ENCODE peak calls at places on chromosome 3, in ten cellular contexts. One of them, this sample, is unnamed.

GRCh38 chr3:5019411-5020261 is 40.4 kb downstream of the BHLHE40 start:
- ATAC-seq in omental fat pad: no peak
- ATAC-seq in memory B cell: no peak
- ATAC-seq in stimulated activated naive CD8-positive, alpha-beta T cell treated with anti-CD3 and anti-CD28 coated beads, Interleukin-15, Interleukin-2, amounts not matched to agents 100 U/mL and 50 U/mL, for 24 hours: peak
- ATAC-seq in T-cell: peak
- ATAC-seq in SK-N-SH treated with all-trans-retinoic acid at 6 μM for 48 hours: no peak
- ATAC-seq in naive thymus-derived CD8-positive, alpha-beta T cell: peak
- ATAC-seq in heart left ventricle: no peak
- ATAC-seq in activated CD4-positive, alpha-beta T cell treated with anti-CD3 and anti-CD28 coated beads for 36 hours: peak
- ATAC-seq in activated CD8-positive, alpha-beta T cell treated with anti-CD3 and anti-CD28 coated beads for 36 hours: peak
- ATAC-seq in this sample: peak

GRCh38 chr3:3998140-3998977 is 199.1 kb downstream of the LRRN1 start:
- ATAC-seq in omental fat pad: no peak
- ATAC-seq in memory B cell: peak
- ATAC-seq in stimulated activated naive CD8-positive, alpha-beta T cell treated with anti-CD3 and anti-CD28 coated beads, Interleukin-15, Interleukin-2, amounts not matched to agents 100 U/mL and 50 U/mL, for 24 hours: no peak
- ATAC-seq in T-cell: peak
- ATAC-seq in SK-N-SH treated with all-trans-retinoic acid at 6 μM for 48 hours: no peak
- ATAC-seq in naive thymus-derived CD8-positive, alpha-beta T cell: no peak
- ATAC-seq in heart left ventricle: no peak
- ATAC-seq in activated CD4-positive, alpha-beta T cell treated with anti-CD3 and anti-CD28 coated beads for 36 hours: peak
- ATAC-seq in activated CD8-positive, alpha-beta T cell treated with anti-CD3 and anti-CD28 coated beads for 36 hours: peak
- ATAC-seq in this sample: no peak

GRCh38 chr3:31170932-31171670 is 276.6 kb upstream of the GADL1 start:
- ATAC-seq in omental fat pad: no peak
- ATAC-seq in memory B cell: no peak
- ATAC-seq in stimulated activated naive CD8-positive, alpha-beta T cell treated with anti-CD3 and anti-CD28 coated beads, Interleukin-15, Interleukin-2, amounts not matched to agents 100 U/mL and 50 U/mL, for 24 hours: no peak
- ATAC-seq in T-cell: no peak
- ATAC-seq in SK-N-SH treated with all-trans-retinoic acid at 6 μM for 48 hours: peak
- ATAC-seq in naive thymus-derived CD8-positive, alpha-beta T cell: no peak
- ATAC-seq in heart left ventricle: peak
- ATAC-seq in activated CD4-positive, alpha-beta T cell treated with anti-CD3 and anti-CD28 coated beads for 36 hours: no peak
- ATAC-seq in activated CD8-positive, alpha-beta T cell treated with anti-CD3 and anti-CD28 coated beads for 36 hours: no peak
- ATAC-seq in this sample: no peak

GRCh38 chr3:66615643-66616301 is 115.0 kb upstream of the LRIG1 start:
- ATAC-seq in omental fat pad: no peak
- ATAC-seq in memory B cell: no peak
- ATAC-seq in stimulated activated naive CD8-positive, alpha-beta T cell treated with anti-CD3 and anti-CD28 coated beads, Interleukin-15, Interleukin-2, amounts not matched to agents 100 U/mL and 50 U/mL, for 24 hours: no peak
- ATAC-seq in T-cell: peak
- ATAC-seq in SK-N-SH treated with all-trans-retinoic acid at 6 μM for 48 hours: no peak
- ATAC-seq in naive thymus-derived CD8-positive, alpha-beta T cell: no peak
- ATAC-seq in heart left ventricle: peak
- ATAC-seq in activated CD4-positive, alpha-beta T cell treated with anti-CD3 and anti-CD28 coated beads for 36 hours: no peak
- ATAC-seq in activated CD8-positive, alpha-beta T cell treated with anti-CD3 and anti-CD28 coated beads for 36 hours: no peak
- ATAC-seq in this sample: no peak

GRCh38 chr3:187986514-187986934 is 167.4 kb upstream of the LPP start:
- ATAC-seq in omental fat pad: peak
- ATAC-seq in memory B cell: no peak
- ATAC-seq in stimulated activated naive CD8-positive, alpha-beta T cell treated with anti-CD3 and anti-CD28 coated beads, Interleukin-15, Interleukin-2, amounts not matched to agents 100 U/mL and 50 U/mL, for 24 hours: peak
- ATAC-seq in T-cell: peak
- ATAC-seq in SK-N-SH treated with all-trans-retinoic acid at 6 μM for 48 hours: peak
- ATAC-seq in naive thymus-derived CD8-positive, alpha-beta T cell: no peak
- ATAC-seq in heart left ventricle: peak
- ATAC-seq in activated CD4-positive, alpha-beta T cell treated with anti-CD3 and anti-CD28 coated beads for 36 hours: peak
- ATAC-seq in activated CD8-positive, alpha-beta T cell treated with anti-CD3 and anti-CD28 coated beads for 36 hours: peak
- ATAC-seq in this sample: peak

GRCh38 chr3:99700637-99701268 is 62.4 kb downstream of the COL8A1 start:
- ATAC-seq in omental fat pad: peak
- ATAC-seq in memory B cell: no peak
- ATAC-seq in stimulated activated naive CD8-positive, alpha-beta T cell treated with anti-CD3 and anti-CD28 coated beads, Interleukin-15, Interleukin-2, amounts not matched to agents 100 U/mL and 50 U/mL, for 24 hours: no peak
- ATAC-seq in T-cell: no peak
- ATAC-seq in SK-N-SH treated with all-trans-retinoic acid at 6 μM for 48 hours: no peak
- ATAC-seq in naive thymus-derived CD8-positive, alpha-beta T cell: no peak
- ATAC-seq in heart left ventricle: peak
- ATAC-seq in activated CD4-positive, alpha-beta T cell treated with anti-CD3 and anti-CD28 coated beads for 36 hours: no peak
- ATAC-seq in activated CD8-positive, alpha-beta T cell treated with anti-CD3 and anti-CD28 coated beads for 36 hours: no peak
- ATAC-seq in this sample: peak

GRCh38 chr3:146044046-146044445 is 116.9 kb downstream of the PLOD2 start:
- ATAC-seq in omental fat pad: no peak
- ATAC-seq in memory B cell: no peak
- ATAC-seq in stimulated activated naive CD8-positive, alpha-beta T cell treated with anti-CD3 and anti-CD28 coated beads, Interleukin-15, Interleukin-2, amounts not matched to agents 100 U/mL and 50 U/mL, for 24 hours: no peak
- ATAC-seq in T-cell: no peak
- ATAC-seq in SK-N-SH treated with all-trans-retinoic acid at 6 μM for 48 hours: no peak
- ATAC-seq in naive thymus-derived CD8-positive, alpha-beta T cell: no peak
- ATAC-seq in heart left ventricle: no peak
- ATAC-seq in activated CD4-positive, alpha-beta T cell treated with anti-CD3 and anti-CD28 coated beads for 36 hours: no peak
- ATAC-seq in activated CD8-positive, alpha-beta T cell treated with anti-CD3 and anti-CD28 coated beads for 36 hours: no peak
- ATAC-seq in this sample: no peak

GRCh38 chr3:177196473-177197040 is 725 bp downstream of the TBL1XR1 start:
- ATAC-seq in omental fat pad: peak
- ATAC-seq in memory B cell: peak
- ATAC-seq in stimulated activated naive CD8-positive, alpha-beta T cell treated with anti-CD3 and anti-CD28 coated beads, Interleukin-15, Interleukin-2, amounts not matched to agents 100 U/mL and 50 U/mL, for 24 hours: no peak
- ATAC-seq in T-cell: peak
- ATAC-seq in SK-N-SH treated with all-trans-retinoic acid at 6 μM for 48 hours: peak
- ATAC-seq in naive thymus-derived CD8-positive, alpha-beta T cell: peak
- ATAC-seq in heart left ventricle: no peak
- ATAC-seq in activated CD4-positive, alpha-beta T cell treated with anti-CD3 and anti-CD28 coated beads for 36 hours: peak
- ATAC-seq in activated CD8-positive, alpha-beta T cell treated with anti-CD3 and anti-CD28 coated beads for 36 hours: peak
- ATAC-seq in this sample: no peak

GRCh38 chr3:123620338-123620737 is 35.5 kb upstream of the HACD2 start:
- ATAC-seq in omental fat pad: no peak
- ATAC-seq in memory B cell: no peak
- ATAC-seq in stimulated activated naive CD8-positive, alpha-beta T cell treated with anti-CD3 and anti-CD28 coated beads, Interleukin-15, Interleukin-2, amounts not matched to agents 100 U/mL and 50 U/mL, for 24 hours: no peak
- ATAC-seq in T-cell: no peak
- ATAC-seq in SK-N-SH treated with all-trans-retinoic acid at 6 μM for 48 hours: no peak
- ATAC-seq in naive thymus-derived CD8-positive, alpha-beta T cell: no peak
- ATAC-seq in heart left ventricle: no peak
- ATAC-seq in activated CD4-positive, alpha-beta T cell treated with anti-CD3 and anti-CD28 coated beads for 36 hours: no peak
- ATAC-seq in activated CD8-positive, alpha-beta T cell treated with anti-CD3 and anti-CD28 coated beads for 36 hours: no peak
- ATAC-seq in this sample: no peak

GRCh38 chr3:89221913-89222312 is 114.5 kb downstream of the EPHA3 start:
- ATAC-seq in omental fat pad: no peak
- ATAC-seq in memory B cell: no peak
- ATAC-seq in stimulated activated naive CD8-positive, alpha-beta T cell treated with anti-CD3 and anti-CD28 coated beads, Interleukin-15, Interleukin-2, amounts not matched to agents 100 U/mL and 50 U/mL, for 24 hours: no peak
- ATAC-seq in T-cell: no peak
- ATAC-seq in SK-N-SH treated with all-trans-retinoic acid at 6 μM for 48 hours: no peak
- ATAC-seq in naive thymus-derived CD8-positive, alpha-beta T cell: no peak
- ATAC-seq in heart left ventricle: no peak
- ATAC-seq in activated CD4-positive, alpha-beta T cell treated with anti-CD3 and anti-CD28 coated beads for 36 hours: no peak
- ATAC-seq in activated CD8-positive, alpha-beta T cell treated with anti-CD3 and anti-CD28 coated beads for 36 hours: no peak
- ATAC-seq in this sample: no peak

GRCh38 chr3:84825817-84826216 is 133.0 kb upstream of the CADM2 start:
- ATAC-seq in omental fat pad: no peak
- ATAC-seq in memory B cell: no peak
- ATAC-seq in stimulated activated naive CD8-positive, alpha-beta T cell treated with anti-CD3 and anti-CD28 coated beads, Interleukin-15, Interleukin-2, amounts not matched to agents 100 U/mL and 50 U/mL, for 24 hours: no peak
- ATAC-seq in T-cell: no peak
- ATAC-seq in SK-N-SH treated with all-trans-retinoic acid at 6 μM for 48 hours: no peak
- ATAC-seq in naive thymus-derived CD8-positive, alpha-beta T cell: no peak
- ATAC-seq in heart left ventricle: no peak
- ATAC-seq in activated CD4-positive, alpha-beta T cell treated with anti-CD3 and anti-CD28 coated beads for 36 hours: no peak
- ATAC-seq in activated CD8-positive, alpha-beta T cell treated with anti-CD3 and anti-CD28 coated beads for 36 hours: no peak
- ATAC-seq in this sample: no peak

GRCh38 chr3:126578702-126579101 is 20.0 kb upstream of the C3orf22 start:
- ATAC-seq in omental fat pad: no peak
- ATAC-seq in memory B cell: no peak
- ATAC-seq in stimulated activated naive CD8-positive, alpha-beta T cell treated with anti-CD3 and anti-CD28 coated beads, Interleukin-15, Interleukin-2, amounts not matched to agents 100 U/mL and 50 U/mL, for 24 hours: no peak
- ATAC-seq in T-cell: no peak
- ATAC-seq in SK-N-SH treated with all-trans-retinoic acid at 6 μM for 48 hours: no peak
- ATAC-seq in naive thymus-derived CD8-positive, alpha-beta T cell: no peak
- ATAC-seq in heart left ventricle: peak
- ATAC-seq in activated CD4-positive, alpha-beta T cell treated with anti-CD3 and anti-CD28 coated beads for 36 hours: no peak
- ATAC-seq in activated CD8-positive, alpha-beta T cell treated with anti-CD3 and anti-CD28 coated beads for 36 hours: no peak
- ATAC-seq in this sample: no peak

GRCh38 chr3:189586941-189587687 is 44.1 kb upstream of the TP63 start:
- ATAC-seq in omental fat pad: no peak
- ATAC-seq in memory B cell: no peak
- ATAC-seq in stimulated activated naive CD8-positive, alpha-beta T cell treated with anti-CD3 and anti-CD28 coated beads, Interleukin-15, Interleukin-2, amounts not matched to agents 100 U/mL and 50 U/mL, for 24 hours: peak
- ATAC-seq in T-cell: no peak
- ATAC-seq in SK-N-SH treated with all-trans-retinoic acid at 6 μM for 48 hours: no peak
- ATAC-seq in naive thymus-derived CD8-positive, alpha-beta T cell: no peak
- ATAC-seq in heart left ventricle: no peak
- ATAC-seq in activated CD4-positive, alpha-beta T cell treated with anti-CD3 and anti-CD28 coated beads for 36 hours: peak
- ATAC-seq in activated CD8-positive, alpha-beta T cell treated with anti-CD3 and anti-CD28 coated beads for 36 hours: peak
- ATAC-seq in this sample: peak

GRCh38 chr3:113222412-113223086 is 11.2 kb downstream of the BOC start:
- ATAC-seq in omental fat pad: no peak
- ATAC-seq in memory B cell: no peak
- ATAC-seq in stimulated activated naive CD8-positive, alpha-beta T cell treated with anti-CD3 and anti-CD28 coated beads, Interleukin-15, Interleukin-2, amounts not matched to agents 100 U/mL and 50 U/mL, for 24 hours: no peak
- ATAC-seq in T-cell: no peak
- ATAC-seq in SK-N-SH treated with all-trans-retinoic acid at 6 μM for 48 hours: no peak
- ATAC-seq in naive thymus-derived CD8-positive, alpha-beta T cell: no peak
- ATAC-seq in heart left ventricle: no peak
- ATAC-seq in activated CD4-positive, alpha-beta T cell treated with anti-CD3 and anti-CD28 coated beads for 36 hours: no peak
- ATAC-seq in activated CD8-positive, alpha-beta T cell treated with anti-CD3 and anti-CD28 coated beads for 36 hours: no peak
- ATAC-seq in this sample: no peak

GRCh38 chr3:150798122-150798618 is 35.2 kb upstream of the SIAH2 start:
- ATAC-seq in omental fat pad: peak
- ATAC-seq in memory B cell: peak
- ATAC-seq in stimulated activated naive CD8-positive, alpha-beta T cell treated with anti-CD3 and anti-CD28 coated beads, Interleukin-15, Interleukin-2, amounts not matched to agents 100 U/mL and 50 U/mL, for 24 hours: peak
- ATAC-seq in T-cell: no peak
- ATAC-seq in SK-N-SH treated with all-trans-retinoic acid at 6 μM for 48 hours: no peak
- ATAC-seq in naive thymus-derived CD8-positive, alpha-beta T cell: no peak
- ATAC-seq in heart left ventricle: no peak
- ATAC-seq in activated CD4-positive, alpha-beta T cell treated with anti-CD3 and anti-CD28 coated beads for 36 hours: no peak
- ATAC-seq in activated CD8-positive, alpha-beta T cell treated with anti-CD3 and anti-CD28 coated beads for 36 hours: no peak
- ATAC-seq in this sample: no peak

GRCh38 chr3:88230638-88231037 is 80.9 kb downstream of the C3orf38 start:
- ATAC-seq in omental fat pad: peak
- ATAC-seq in memory B cell: no peak
- ATAC-seq in stimulated activated naive CD8-positive, alpha-beta T cell treated with anti-CD3 and anti-CD28 coated beads, Interleukin-15, Interleukin-2, amounts not matched to agents 100 U/mL and 50 U/mL, for 24 hours: no peak
- ATAC-seq in T-cell: no peak
- ATAC-seq in SK-N-SH treated with all-trans-retinoic acid at 6 μM for 48 hours: no peak
- ATAC-seq in naive thymus-derived CD8-positive, alpha-beta T cell: no peak
- ATAC-seq in heart left ventricle: no peak
- ATAC-seq in activated CD4-positive, alpha-beta T cell treated with anti-CD3 and anti-CD28 coated beads for 36 hours: no peak
- ATAC-seq in activated CD8-positive, alpha-beta T cell treated with anti-CD3 and anti-CD28 coated beads for 36 hours: no peak
- ATAC-seq in this sample: no peak

GRCh38 chr3:142663865-142664264 is 60.0 kb upstream of the TRPC1 start:
- ATAC-seq in omental fat pad: no peak
- ATAC-seq in memory B cell: no peak
- ATAC-seq in stimulated activated naive CD8-positive, alpha-beta T cell treated with anti-CD3 and anti-CD28 coated beads, Interleukin-15, Interleukin-2, amounts not matched to agents 100 U/mL and 50 U/mL, for 24 hours: no peak
- ATAC-seq in T-cell: no peak
- ATAC-seq in SK-N-SH treated with all-trans-retinoic acid at 6 μM for 48 hours: no peak
- ATAC-seq in naive thymus-derived CD8-positive, alpha-beta T cell: no peak
- ATAC-seq in heart left ventricle: no peak
- ATAC-seq in activated CD4-positive, alpha-beta T cell treated with anti-CD3 and anti-CD28 coated beads for 36 hours: no peak
- ATAC-seq in activated CD8-positive, alpha-beta T cell treated with anti-CD3 and anti-CD28 coated beads for 36 hours: no peak
- ATAC-seq in this sample: no peak

GRCh38 chr3:112445839-112446238 is 53.4 kb downstream of the BTLA start:
- ATAC-seq in omental fat pad: peak
- ATAC-seq in memory B cell: no peak
- ATAC-seq in stimulated activated naive CD8-positive, alpha-beta T cell treated with anti-CD3 and anti-CD28 coated beads, Interleukin-15, Interleukin-2, amounts not matched to agents 100 U/mL and 50 U/mL, for 24 hours: no peak
- ATAC-seq in T-cell: no peak
- ATAC-seq in SK-N-SH treated with all-trans-retinoic acid at 6 μM for 48 hours: no peak
- ATAC-seq in naive thymus-derived CD8-positive, alpha-beta T cell: no peak
- ATAC-seq in heart left ventricle: no peak
- ATAC-seq in activated CD4-positive, alpha-beta T cell treated with anti-CD3 and anti-CD28 coated beads for 36 hours: no peak
- ATAC-seq in activated CD8-positive, alpha-beta T cell treated with anti-CD3 and anti-CD28 coated beads for 36 hours: no peak
- ATAC-seq in this sample: no peak

GRCh38 chr3:27500051-27500450 is 15.9 kb upstream of the SLC4A7 start:
- ATAC-seq in omental fat pad: no peak
- ATAC-seq in memory B cell: no peak
- ATAC-seq in stimulated activated naive CD8-positive, alpha-beta T cell treated with anti-CD3 and anti-CD28 coated beads, Interleukin-15, Interleukin-2, amounts not matched to agents 100 U/mL and 50 U/mL, for 24 hours: no peak
- ATAC-seq in T-cell: no peak
- ATAC-seq in SK-N-SH treated with all-trans-retinoic acid at 6 μM for 48 hours: no peak
- ATAC-seq in naive thymus-derived CD8-positive, alpha-beta T cell: no peak
- ATAC-seq in heart left ventricle: no peak
- ATAC-seq in activated CD4-positive, alpha-beta T cell treated with anti-CD3 and anti-CD28 coated beads for 36 hours: no peak
- ATAC-seq in activated CD8-positive, alpha-beta T cell treated with anti-CD3 and anti-CD28 coated beads for 36 hours: no peak
- ATAC-seq in this sample: no peak

GRCh38 chr3:63900459-63900858 is 11.7 kb downstream of the SCAANT1 start:
- ATAC-seq in omental fat pad: no peak
- ATAC-seq in memory B cell: no peak
- ATAC-seq in stimulated activated naive CD8-positive, alpha-beta T cell treated with anti-CD3 and anti-CD28 coated beads, Interleukin-15, Interleukin-2, amounts not matched to agents 100 U/mL and 50 U/mL, for 24 hours: no peak
- ATAC-seq in T-cell: no peak
- ATAC-seq in SK-N-SH treated with all-trans-retinoic acid at 6 μM for 48 hours: peak
- ATAC-seq in naive thymus-derived CD8-positive, alpha-beta T cell: no peak
- ATAC-seq in heart left ventricle: no peak
- ATAC-seq in activated CD4-positive, alpha-beta T cell treated with anti-CD3 and anti-CD28 coated beads for 36 hours: no peak
- ATAC-seq in activated CD8-positive, alpha-beta T cell treated with anti-CD3 and anti-CD28 coated beads for 36 hours: no peak
- ATAC-seq in this sample: no peak

GRCh38 chr3:108806316-108806715 is 16.3 kb upstream of the TRAT1 start:
- ATAC-seq in omental fat pad: no peak
- ATAC-seq in memory B cell: no peak
- ATAC-seq in stimulated activated naive CD8-positive, alpha-beta T cell treated with anti-CD3 and anti-CD28 coated beads, Interleukin-15, Interleukin-2, amounts not matched to agents 100 U/mL and 50 U/mL, for 24 hours: peak
- ATAC-seq in T-cell: peak
- ATAC-seq in SK-N-SH treated with all-trans-retinoic acid at 6 μM for 48 hours: no peak
- ATAC-seq in naive thymus-derived CD8-positive, alpha-beta T cell: peak
- ATAC-seq in heart left ventricle: no peak
- ATAC-seq in activated CD4-positive, alpha-beta T cell treated with anti-CD3 and anti-CD28 coated beads for 36 hours: peak
- ATAC-seq in activated CD8-positive, alpha-beta T cell treated with anti-CD3 and anti-CD28 coated beads for 36 hours: peak
- ATAC-seq in this sample: peak

GRCh38 chr3:177443469-177443868 is 246.2 kb upstream of the TBL1XR1 start:
- ATAC-seq in omental fat pad: peak
- ATAC-seq in memory B cell: no peak
- ATAC-seq in stimulated activated naive CD8-positive, alpha-beta T cell treated with anti-CD3 and anti-CD28 coated beads, Interleukin-15, Interleukin-2, amounts not matched to agents 100 U/mL and 50 U/mL, for 24 hours: no peak
- ATAC-seq in T-cell: no peak
- ATAC-seq in SK-N-SH treated with all-trans-retinoic acid at 6 μM for 48 hours: peak
- ATAC-seq in naive thymus-derived CD8-positive, alpha-beta T cell: no peak
- ATAC-seq in heart left ventricle: peak
- ATAC-seq in activated CD4-positive, alpha-beta T cell treated with anti-CD3 and anti-CD28 coated beads for 36 hours: no peak
- ATAC-seq in activated CD8-positive, alpha-beta T cell treated with anti-CD3 and anti-CD28 coated beads for 36 hours: no peak
- ATAC-seq in this sample: no peak

GRCh38 chr3:45626096-45626887 is 31.7 kb downstream of the LIMD1 start:
- ATAC-seq in omental fat pad: no peak
- ATAC-seq in memory B cell: no peak
- ATAC-seq in stimulated activated naive CD8-positive, alpha-beta T cell treated with anti-CD3 and anti-CD28 coated beads, Interleukin-15, Interleukin-2, amounts not matched to agents 100 U/mL and 50 U/mL, for 24 hours: no peak
- ATAC-seq in T-cell: no peak
- ATAC-seq in SK-N-SH treated with all-trans-retinoic acid at 6 μM for 48 hours: no peak
- ATAC-seq in naive thymus-derived CD8-positive, alpha-beta T cell: no peak
- ATAC-seq in heart left ventricle: no peak
- ATAC-seq in activated CD4-positive, alpha-beta T cell treated with anti-CD3 and anti-CD28 coated beads for 36 hours: no peak
- ATAC-seq in activated CD8-positive, alpha-beta T cell treated with anti-CD3 and anti-CD28 coated beads for 36 hours: no peak
- ATAC-seq in this sample: no peak

GRCh38 chr3:15726881-15727280 is 70.9 kb downstream of the ANKRD28 start:
- ATAC-seq in omental fat pad: no peak
- ATAC-seq in memory B cell: no peak
- ATAC-seq in stimulated activated naive CD8-positive, alpha-beta T cell treated with anti-CD3 and anti-CD28 coated beads, Interleukin-15, Interleukin-2, amounts not matched to agents 100 U/mL and 50 U/mL, for 24 hours: no peak
- ATAC-seq in T-cell: no peak
- ATAC-seq in SK-N-SH treated with all-trans-retinoic acid at 6 μM for 48 hours: no peak
- ATAC-seq in naive thymus-derived CD8-positive, alpha-beta T cell: no peak
- ATAC-seq in heart left ventricle: no peak
- ATAC-seq in activated CD4-positive, alpha-beta T cell treated with anti-CD3 and anti-CD28 coated beads for 36 hours: no peak
- ATAC-seq in activated CD8-positive, alpha-beta T cell treated with anti-CD3 and anti-CD28 coated beads for 36 hours: no peak
- ATAC-seq in this sample: no peak

GRCh38 chr3:127767126-127767525 is 55.2 kb downstream of the MGLL start:
- ATAC-seq in omental fat pad: no peak
- ATAC-seq in memory B cell: no peak
- ATAC-seq in stimulated activated naive CD8-positive, alpha-beta T cell treated with anti-CD3 and anti-CD28 coated beads, Interleukin-15, Interleukin-2, amounts not matched to agents 100 U/mL and 50 U/mL, for 24 hours: no peak
- ATAC-seq in T-cell: no peak
- ATAC-seq in SK-N-SH treated with all-trans-retinoic acid at 6 μM for 48 hours: no peak
- ATAC-seq in naive thymus-derived CD8-positive, alpha-beta T cell: no peak
- ATAC-seq in heart left ventricle: no peak
- ATAC-seq in activated CD4-positive, alpha-beta T cell treated with anti-CD3 and anti-CD28 coated beads for 36 hours: no peak
- ATAC-seq in activated CD8-positive, alpha-beta T cell treated with anti-CD3 and anti-CD28 coated beads for 36 hours: no peak
- ATAC-seq in this sample: no peak

GRCh38 chr3:12832350-12833225 is 8.8 kb downstream of the RPL32 start:
- ATAC-seq in omental fat pad: no peak
- ATAC-seq in memory B cell: no peak
- ATAC-seq in stimulated activated naive CD8-positive, alpha-beta T cell treated with anti-CD3 and anti-CD28 coated beads, Interleukin-15, Interleukin-2, amounts not matched to agents 100 U/mL and 50 U/mL, for 24 hours: no peak
- ATAC-seq in T-cell: no peak
- ATAC-seq in SK-N-SH treated with all-trans-retinoic acid at 6 μM for 48 hours: peak
- ATAC-seq in naive thymus-derived CD8-positive, alpha-beta T cell: no peak
- ATAC-seq in heart left ventricle: no peak
- ATAC-seq in activated CD4-positive, alpha-beta T cell treated with anti-CD3 and anti-CD28 coated beads for 36 hours: peak
- ATAC-seq in activated CD8-positive, alpha-beta T cell treated with anti-CD3 and anti-CD28 coated beads for 36 hours: no peak
- ATAC-seq in this sample: no peak

GRCh38 chr3:170052398-170052797 is 14.6 kb downstream of the GPR160 start:
- ATAC-seq in omental fat pad: no peak
- ATAC-seq in memory B cell: no peak
- ATAC-seq in stimulated activated naive CD8-positive, alpha-beta T cell treated with anti-CD3 and anti-CD28 coated beads, Interleukin-15, Interleukin-2, amounts not matched to agents 100 U/mL and 50 U/mL, for 24 hours: no peak
- ATAC-seq in T-cell: no peak
- ATAC-seq in SK-N-SH treated with all-trans-retinoic acid at 6 μM for 48 hours: no peak
- ATAC-seq in naive thymus-derived CD8-positive, alpha-beta T cell: no peak
- ATAC-seq in heart left ventricle: no peak
- ATAC-seq in activated CD4-positive, alpha-beta T cell treated with anti-CD3 and anti-CD28 coated beads for 36 hours: no peak
- ATAC-seq in activated CD8-positive, alpha-beta T cell treated with anti-CD3 and anti-CD28 coated beads for 36 hours: no peak
- ATAC-seq in this sample: no peak

GRCh38 chr3:144821583-144821982 is 850.0 kb downstream of the DIPK2A start:
- ATAC-seq in omental fat pad: no peak
- ATAC-seq in memory B cell: no peak
- ATAC-seq in stimulated activated naive CD8-positive, alpha-beta T cell treated with anti-CD3 and anti-CD28 coated beads, Interleukin-15, Interleukin-2, amounts not matched to agents 100 U/mL and 50 U/mL, for 24 hours: no peak
- ATAC-seq in T-cell: no peak
- ATAC-seq in SK-N-SH treated with all-trans-retinoic acid at 6 μM for 48 hours: no peak
- ATAC-seq in naive thymus-derived CD8-positive, alpha-beta T cell: no peak
- ATAC-seq in heart left ventricle: no peak
- ATAC-seq in activated CD4-positive, alpha-beta T cell treated with anti-CD3 and anti-CD28 coated beads for 36 hours: no peak
- ATAC-seq in activated CD8-positive, alpha-beta T cell treated with anti-CD3 and anti-CD28 coated beads for 36 hours: no peak
- ATAC-seq in this sample: no peak

This sample was measured in activated T-helper 17 cell treated with anti-CD3 and anti-CD28 coated beads, Interleukin-2, amount 50 U/mL, for 72 hours.